ENCODE peak calls at places on chromosomes 4 and X, in ten cellular contexts. One of them, this sample, is unnamed. For H3K36me3, the result is how much of the 10 kb centered on the place peaks cover.

GRCh38 chrX:53682885-53683555 is 3.5 kb downstream of the HUWE1 start:
- DNase-seq in A673: peak
- DNase-seq in GM23248: peak
- DNase-seq in right lobe of liver: no peak
- DNase-seq in mucosa of descending colon: no peak
- DNase-seq in aorta: no peak
- DNase-seq in mammary epithelial cell: peak
- DNase-seq in transverse colon: peak
- DNase-seq in small intestine: peak
- DNase-seq in Panc1: no peak
- DNase-seq in this sample: peak

GRCh38 chrX:107716816-107717700 is 58.5 kb downstream of the TSC22D3 start:
- DNase-seq in transverse colon: peak
- DNase-seq in small intestine: peak
- DNase-seq in mammary epithelial cell: peak
- DNase-seq in GM23248: peak
- DNase-seq in right lobe of liver: peak
- DNase-seq in A673: peak
- DNase-seq in mucosa of descending colon: peak
- DNase-seq in aorta: peak
- DNase-seq in Panc1: no peak
- DNase-seq in this sample: peak

GRCh38 chrX:135010921-135011320 is 11.4 kb downstream of the RTL8B start:
- DNase-seq in mucosa of descending colon: no peak
- DNase-seq in A673: no peak
- DNase-seq in transverse colon: no peak
- DNase-seq in small intestine: no peak
- DNase-seq in Panc1: no peak
- DNase-seq in right lobe of liver: no peak
- DNase-seq in GM23248: no peak
- DNase-seq in mammary epithelial cell: no peak
- DNase-seq in aorta: no peak
- DNase-seq in this sample: no peak

GRCh38 chr4:83658806-83659205 is 122.9 kb downstream of the GPAT3 start:
- DNase-seq in mammary epithelial cell: no peak
- DNase-seq in mucosa of descending colon: no peak
- DNase-seq in small intestine: no peak
- DNase-seq in GM23248: peak
- DNase-seq in A673: no peak
- DNase-seq in right lobe of liver: no peak
- DNase-seq in aorta: no peak
- DNase-seq in Panc1: no peak
- DNase-seq in transverse colon: no peak
- DNase-seq in this sample: no peak

GRCh38 chr4:4225915-4226605 is 669 bp downstream of the OTOP1 start:
- DNase-seq in small intestine: no peak
- DNase-seq in Panc1: no peak
- DNase-seq in mucosa of descending colon: no peak
- DNase-seq in A673: no peak
- DNase-seq in GM23248: peak
- DNase-seq in aorta: no peak
- DNase-seq in mammary epithelial cell: no peak
- DNase-seq in right lobe of liver: no peak
- DNase-seq in transverse colon: no peak
- DNase-seq in this sample: peak

GRCh38 chrX:153410328-153410727 is 944 bp upstream of the ZFP92 start:
- DNase-seq in A673: no peak
- DNase-seq in mammary epithelial cell: no peak
- DNase-seq in right lobe of liver: no peak
- DNase-seq in small intestine: no peak
- DNase-seq in GM23248: no peak
- DNase-seq in Panc1: no peak
- DNase-seq in transverse colon: no peak
- DNase-seq in aorta: no peak
- DNase-seq in mucosa of descending colon: no peak
- DNase-seq in this sample: no peak

GRCh38 chr4:79049840-79050520 is 110.7 kb upstream of the PAQR3 start:
- DNase-seq in A673: no peak
- DNase-seq in GM23248: peak
- DNase-seq in mammary epithelial cell: no peak
- DNase-seq in right lobe of liver: no peak
- DNase-seq in aorta: no peak
- DNase-seq in Panc1: no peak
- DNase-seq in small intestine: peak
- DNase-seq in transverse colon: peak
- DNase-seq in mucosa of descending colon: peak
- DNase-seq in this sample: no peak

GRCh38 chr4:118367872-118368271 is 15.1 kb upstream of the PRSS12 start:
- DNase-seq in transverse colon: no peak
- DNase-seq in right lobe of liver: no peak
- DNase-seq in small intestine: no peak
- DNase-seq in mucosa of descending colon: no peak
- DNase-seq in A673: no peak
- DNase-seq in aorta: no peak
- DNase-seq in mammary epithelial cell: no peak
- DNase-seq in GM23248: no peak
- DNase-seq in Panc1: no peak
- DNase-seq in this sample: no peak

GRCh38 chr4:177391287-177391686 is 51.0 kb downstream of the AGA start:
- DNase-seq in Panc1: no peak
- DNase-seq in mammary epithelial cell: no peak
- DNase-seq in aorta: no peak
- DNase-seq in A673: no peak
- DNase-seq in small intestine: no peak
- DNase-seq in transverse colon: no peak
- DNase-seq in GM23248: no peak
- DNase-seq in right lobe of liver: no peak
- DNase-seq in mucosa of descending colon: no peak
- DNase-seq in this sample: no peak

GRCh38 chr4:160159457-160159856 is 1056.6 kb downstream of the RAPGEF2 start:
- DNase-seq in Panc1: no peak
- DNase-seq in small intestine: no peak
- DNase-seq in A673: no peak
- DNase-seq in right lobe of liver: peak
- DNase-seq in mammary epithelial cell: no peak
- DNase-seq in transverse colon: no peak
- DNase-seq in aorta: no peak
- DNase-seq in GM23248: no peak
- DNase-seq in mucosa of descending colon: no peak
- DNase-seq in this sample: no peak

GRCh38 chr4:9867746-9868425 is 86.5 kb downstream of the DRD5 start:
- DNase-seq in right lobe of liver: no peak
- DNase-seq in transverse colon: no peak
- DNase-seq in small intestine: no peak
- DNase-seq in GM23248: no peak
- DNase-seq in A673: no peak
- DNase-seq in aorta: no peak
- DNase-seq in Panc1: no peak
- DNase-seq in mammary epithelial cell: no peak
- DNase-seq in mucosa of descending colon: no peak
- DNase-seq in this sample: no peak

GRCh38 chr4:1615786-1616573 is 68.1 kb downstream of the FAM53A start:
- DNase-seq in small intestine: no peak
- DNase-seq in Panc1: no peak
- DNase-seq in right lobe of liver: no peak
- DNase-seq in mammary epithelial cell: no peak
- DNase-seq in GM23248: peak
- DNase-seq in mucosa of descending colon: no peak
- DNase-seq in A673: no peak
- DNase-seq in aorta: no peak
- DNase-seq in transverse colon: no peak
- DNase-seq in this sample: no peak

GRCh38 chr4:124710253-124710849 is 2.2 kb downstream of the ANKRD50 start:
- DNase-seq in GM23248: peak
- DNase-seq in A673: no peak
- DNase-seq in transverse colon: no peak
- DNase-seq in aorta: peak
- DNase-seq in mucosa of descending colon: no peak
- DNase-seq in Panc1: no peak
- DNase-seq in small intestine: no peak
- DNase-seq in mammary epithelial cell: peak
- DNase-seq in right lobe of liver: no peak
- DNase-seq in this sample: peak

GRCh38 chr4:21415728-21416127 is 532.8 kb downstream of the KCNIP4 start:
- DNase-seq in mammary epithelial cell: no peak
- DNase-seq in mucosa of descending colon: no peak
- DNase-seq in aorta: no peak
- DNase-seq in transverse colon: no peak
- DNase-seq in GM23248: no peak
- DNase-seq in Panc1: no peak
- DNase-seq in small intestine: no peak
- DNase-seq in right lobe of liver: no peak
- DNase-seq in A673: no peak
- DNase-seq in this sample: no peak

GRCh38 chr4:74531952-74532794 is 87.2 kb downstream of the AREG start:
- DNase-seq in small intestine: peak
- DNase-seq in Panc1: peak
- DNase-seq in aorta: no peak
- DNase-seq in mammary epithelial cell: peak
- DNase-seq in right lobe of liver: no peak
- DNase-seq in A673: peak
- DNase-seq in transverse colon: no peak
- DNase-seq in GM23248: peak
- DNase-seq in mucosa of descending colon: no peak
- DNase-seq in this sample: peak

GRCh38 chr4:70706516-70706915 is 15.2 kb upstream of the RUFY3 start:
- DNase-seq in right lobe of liver: no peak
- DNase-seq in aorta: no peak
- DNase-seq in A673: no peak
- DNase-seq in mammary epithelial cell: no peak
- DNase-seq in transverse colon: no peak
- DNase-seq in Panc1: no peak
- DNase-seq in GM23248: peak
- DNase-seq in mucosa of descending colon: no peak
- DNase-seq in small intestine: no peak
- DNase-seq in this sample: no peak

GRCh38 chrX:104284407-104285000 is 29.8 kb upstream of the ESX1 start:
- DNase-seq in aorta: no peak
- DNase-seq in Panc1: no peak
- DNase-seq in right lobe of liver: no peak
- DNase-seq in small intestine: no peak
- DNase-seq in mucosa of descending colon: no peak
- DNase-seq in transverse colon: no peak
- DNase-seq in A673: no peak
- DNase-seq in mammary epithelial cell: peak
- DNase-seq in GM23248: peak
- DNase-seq in this sample: no peak

GRCh38 chrX:105483011-105483410 is 262.5 kb upstream of the TEX13A start:
- DNase-seq in aorta: no peak
- DNase-seq in A673: no peak
- DNase-seq in small intestine: no peak
- DNase-seq in Panc1: no peak
- DNase-seq in right lobe of liver: no peak
- DNase-seq in GM23248: no peak
- DNase-seq in transverse colon: no peak
- DNase-seq in mammary epithelial cell: peak
- DNase-seq in mucosa of descending colon: no peak
- DNase-seq in this sample: no peak

GRCh38 chr4:42750091-42750490 is 93.2 kb upstream of the ATP8A1 start:
- DNase-seq in A673: no peak
- DNase-seq in transverse colon: no peak
- DNase-seq in mammary epithelial cell: no peak
- DNase-seq in GM23248: no peak
- DNase-seq in right lobe of liver: no peak
- DNase-seq in small intestine: peak
- DNase-seq in mucosa of descending colon: no peak
- DNase-seq in aorta: no peak
- DNase-seq in Panc1: no peak
- DNase-seq in this sample: peak

DNA sequence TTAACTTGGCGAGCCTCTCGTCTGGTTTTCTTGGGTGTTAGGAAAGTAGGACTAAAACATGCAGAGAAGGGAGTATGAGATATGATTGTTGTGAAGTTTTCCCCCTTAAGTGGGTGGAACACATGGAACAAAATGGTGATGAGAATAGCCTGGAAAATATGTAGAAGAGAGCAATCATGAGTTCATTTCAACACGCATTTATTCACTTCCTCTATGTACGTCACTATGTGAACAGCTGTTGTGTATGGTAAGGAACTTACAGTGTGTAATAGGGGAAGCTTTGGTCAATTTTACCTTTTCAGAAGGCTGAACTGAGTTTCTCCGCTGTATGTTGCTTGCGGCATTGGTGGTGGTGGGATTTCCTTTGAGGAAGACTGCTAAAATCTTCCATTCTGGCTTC is 39.4 kb downstream of the POLA1 start:
- DNase-seq in mucosa of descending colon: no peak
- DNase-seq in mammary epithelial cell: no peak
- DNase-seq in right lobe of liver: no peak
- DNase-seq in aorta: no peak
- DNase-seq in GM23248: no peak
- DNase-seq in transverse colon: no peak
- DNase-seq in small intestine: no peak
- DNase-seq in A673: no peak
- DNase-seq in Panc1: no peak
- DNase-seq in this sample: no peak
- H3K36me3 ChIP-seq in mucosa of descending colon: under half
- H3K36me3 ChIP-seq in mammary epithelial cell: under half
- H3K36me3 ChIP-seq in right lobe of liver: under half
- H3K36me3 ChIP-seq in aorta: under half
- H3K36me3 ChIP-seq in GM23248: under half
- H3K36me3 ChIP-seq in transverse colon: under half
- H3K36me3 ChIP-seq in small intestine: under half
- H3K36me3 ChIP-seq in A673: under half
- H3K36me3 ChIP-seq in Panc1: under half
- H3K36me3 ChIP-seq in this sample: under half

GRCh38 chr4:75980576-75980975 is 10.2 kb downstream of the SDAD1 start:
- DNase-seq in small intestine: no peak
- DNase-seq in transverse colon: no peak
- DNase-seq in Panc1: no peak
- DNase-seq in GM23248: no peak
- DNase-seq in mammary epithelial cell: no peak
- DNase-seq in aorta: no peak
- DNase-seq in right lobe of liver: no peak
- DNase-seq in mucosa of descending colon: no peak
- DNase-seq in A673: no peak
- DNase-seq in this sample: no peak
- H3K36me3 ChIP-seq in small intestine: under half
- H3K36me3 ChIP-seq in transverse colon: under half
- H3K36me3 ChIP-seq in Panc1: under half
- H3K36me3 ChIP-seq in GM23248: half or more
- H3K36me3 ChIP-seq in mammary epithelial cell: under half
- H3K36me3 ChIP-seq in aorta: under half
- H3K36me3 ChIP-seq in right lobe of liver: under half
- H3K36me3 ChIP-seq in mucosa of descending colon: under half
- H3K36me3 ChIP-seq in A673: under half
- H3K36me3 ChIP-seq in this sample: half or more

GRCh38 chr4:184421558-184422155 is 52.7 kb downstream of the IRF2 start:
- DNase-seq in right lobe of liver: no peak
- DNase-seq in mammary epithelial cell: no peak
- DNase-seq in mucosa of descending colon: no peak
- DNase-seq in Panc1: no peak
- DNase-seq in transverse colon: no peak
- DNase-seq in GM23248: no peak
- DNase-seq in small intestine: no peak
- DNase-seq in A673: no peak
- DNase-seq in aorta: no peak
- DNase-seq in this sample: no peak
- H3K36me3 ChIP-seq in right lobe of liver: under half
- H3K36me3 ChIP-seq in mammary epithelial cell: under half
- H3K36me3 ChIP-seq in mucosa of descending colon: under half
- H3K36me3 ChIP-seq in Panc1: under half
- H3K36me3 ChIP-seq in transverse colon: under half
- H3K36me3 ChIP-seq in GM23248: under half
- H3K36me3 ChIP-seq in small intestine: under half
- H3K36me3 ChIP-seq in A673: under half
- H3K36me3 ChIP-seq in aorta: under half
- H3K36me3 ChIP-seq in this sample: under half

GRCh38 chr4:88752754-88753153 is 55.1 kb upstream of the NAP1L5 start:
- DNase-seq in mammary epithelial cell: no peak
- DNase-seq in GM23248: no peak
- DNase-seq in mucosa of descending colon: no peak
- DNase-seq in A673: no peak
- DNase-seq in Panc1: no peak
- DNase-seq in transverse colon: no peak
- DNase-seq in small intestine: peak
- DNase-seq in aorta: peak
- DNase-seq in right lobe of liver: peak
- DNase-seq in this sample: no peak
- H3K36me3 ChIP-seq in mammary epithelial cell: under half
- H3K36me3 ChIP-seq in GM23248: under half
- H3K36me3 ChIP-seq in mucosa of descending colon: under half
- H3K36me3 ChIP-seq in A673: under half
- H3K36me3 ChIP-seq in Panc1: under half
- H3K36me3 ChIP-seq in transverse colon: under half
- H3K36me3 ChIP-seq in small intestine: under half
- H3K36me3 ChIP-seq in aorta: under half
- H3K36me3 ChIP-seq in right lobe of liver: under half
- H3K36me3 ChIP-seq in this sample: under half